ENCODE peak calls at places on chromosomes 3 and 15, in seven cellular contexts. B, X, M, G, O, I and F are unnamed samples.

GRCh38 chr15:63109498-63110290 is 12.0 kb upstream of the LACTB start:
- DNase-seq in B (no peak), X (no peak), M (no peak), G (no peak), O (no peak), I (no peak), F (peak; percentile 75)

GRCh38 chr3:188916934-188917391 is 254.8 kb upstream of the TPRG1 start:
- DNase-seq in B (peak; percentile 65), X (no peak), M (peak; percentile 32), G (no peak), O (no peak), I (no peak), F (no peak)

GRCh38 chr3:111856501-111856900 is 2.6 kb upstream of the PHLDB2 start:
- DNase-seq in B (no peak), X (no peak), M (no peak), G (no peak), O (no peak), I (no peak), F (no peak)

GRCh38 chr15:22823495-22824128 is 14.9 kb upstream of the NIPA2 start:
- DNase-seq in B (no peak), X (no peak), M (no peak), G (no peak), O (no peak), I (no peak), F (no peak)

GRCh38 chr3:59559721-59560514 is 510.1 kb upstream of the CFAP20DC start:
- DNase-seq in B (no peak), X (no peak), M (peak; percentile 86), G (no peak), O (no peak), I (peak; percentile 45), F (peak; percentile 98)

GRCh38 chr3:129950318-129951046 is 24.0 kb upstream of the TRH start:
- DNase-seq in B (peak; percentile 21), X (no peak), M (no peak), G (no peak), O (no peak), I (no peak), F (no peak)

GRCh38 chr15:72751751-72752455 is 31.7 kb downstream of the ADPGK start:
- DNase-seq in B (no peak), X (no peak), M (peak; percentile 35), G (no peak), O (no peak), I (no peak), F (peak; percentile 48)

GRCh38 chr3:68007621-68008226 is 353.3 kb upstream of the SUCLG2 start:
- DNase-seq in B (no peak), X (no peak), M (no peak), G (no peak), O (no peak), I (no peak), F (no peak)

GRCh38 chr3:161401389-161401788 is 30.1 kb upstream of the SPTSSB start:
- DNase-seq in B (no peak), X (no peak), M (peak; percentile 5), G (no peak), O (no peak), I (no peak), F (no peak)

GRCh38 chr3:124372784-124373183 is 357.5 kb upstream of the UMPS start:
- DNase-seq in B (no peak), X (no peak), M (no peak), G (no peak), O (no peak), I (no peak), F (no peak)

GRCh38 chr3:35645189-35645588 is 5.9 kb downstream of the ARPP21 start:
- DNase-seq in B (no peak), X (no peak), M (no peak), G (no peak), O (no peak), I (no peak), F (no peak)

GRCh38 chr3:35651888-35652287 is 12.6 kb downstream of the ARPP21 start:
- DNase-seq in B (no peak), X (no peak), M (peak; percentile 14), G (no peak), O (no peak), I (peak; percentile 21), F (no peak)

GRCh38 chr3:35649405-35649804 is 10.1 kb downstream of the ARPP21 start:
- DNase-seq in B (no peak), X (no peak), M (no peak), G (no peak), O (no peak), I (no peak), F (no peak)

GRCh38 chr3:35651456-35651855 is 12.1 kb downstream of the ARPP21 start:
- DNase-seq in B (no peak), X (no peak), M (peak; percentile 29), G (no peak), O (no peak), I (no peak), F (peak; percentile 46)

DNA sequence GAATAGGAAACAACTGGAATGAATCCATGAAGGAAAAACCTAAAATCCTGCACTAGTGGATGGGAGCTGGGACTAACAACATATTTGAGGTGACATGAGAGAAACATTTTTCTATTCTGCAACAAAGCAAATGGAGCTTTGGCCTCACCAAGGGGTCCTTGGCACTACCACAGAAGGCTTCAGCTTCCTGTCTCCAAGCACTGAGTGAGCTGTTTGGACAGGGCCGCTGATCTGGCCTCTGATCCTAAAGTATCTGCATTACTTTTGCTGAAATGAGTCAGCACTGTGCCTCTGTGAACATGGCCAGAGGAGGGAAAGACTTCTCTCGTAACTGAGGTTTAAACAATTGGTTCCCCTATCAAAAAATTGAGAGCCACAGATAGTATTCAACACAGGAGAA is 9.0 kb downstream of the ARPP21 start:
- DNase-seq in B (no peak), X (no peak), M (peak; percentile 33), G (no peak), O (no peak), I (no peak), F (peak; percentile 59)
- H3K4me3 ChIP-seq in B (no peak overlapping the region), X (no peak overlapping the region), M (no peak overlapping the region), G (no peak overlapping the region), O (no peak overlapping the region), I (no peak overlapping the region), F (no peak overlapping the region)

DNA sequence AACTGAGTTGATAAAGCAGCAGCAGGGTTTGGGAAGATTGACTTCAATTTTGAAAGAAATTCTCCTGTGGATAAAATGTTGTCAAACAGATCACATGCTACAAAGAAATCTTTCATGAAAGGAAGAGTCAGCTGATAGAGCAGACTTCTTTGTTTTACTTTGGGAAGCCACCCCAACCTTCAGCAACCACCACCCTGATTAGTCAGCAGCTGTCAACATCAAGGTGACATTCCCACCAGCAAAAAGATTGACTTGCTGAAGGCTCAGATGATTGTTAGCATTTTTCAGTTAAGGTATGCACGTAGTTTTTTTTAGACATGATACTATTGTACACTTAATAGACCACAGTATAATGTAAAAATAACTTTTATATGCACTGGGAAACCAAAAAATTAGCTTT is 87.6 kb upstream of the ACKR4 start:
- DNase-seq in B (no peak), X (no peak), M (no peak), G (no peak), O (no peak), I (no peak), F (peak; percentile 1)
- TF ChIP-seq CTCF in B (no peak), X (no peak), M (no peak), G (no peak), O (no peak), I (no peak), F (no peak)

GRCh38 chr15:90162956-90163355 is 38.2 kb upstream of the SEMA4B start:
- DNase-seq in B (no peak), X (no peak), M (no peak), G (no peak), O (no peak), I (no peak), F (no peak)

GRCh38 chr15:90160781-90161727 is 40.1 kb upstream of the SEMA4B start:
- DNase-seq in B (no peak), X (no peak), M (no peak), G (no peak), O (no peak), I (no peak), F (no peak)

GRCh38 chr15:90165157-90165556 is 36.0 kb upstream of the SEMA4B start:
- DNase-seq in B (no peak), X (no peak), M (no peak), G (no peak), O (no peak), I (no peak), F (no peak)

GRCh38 chr15:90159213-90159612 is 41.9 kb upstream of the SEMA4B start:
- DNase-seq in B (no peak), X (no peak), M (no peak), G (no peak), O (no peak), I (no peak), F (no peak)

DNA sequence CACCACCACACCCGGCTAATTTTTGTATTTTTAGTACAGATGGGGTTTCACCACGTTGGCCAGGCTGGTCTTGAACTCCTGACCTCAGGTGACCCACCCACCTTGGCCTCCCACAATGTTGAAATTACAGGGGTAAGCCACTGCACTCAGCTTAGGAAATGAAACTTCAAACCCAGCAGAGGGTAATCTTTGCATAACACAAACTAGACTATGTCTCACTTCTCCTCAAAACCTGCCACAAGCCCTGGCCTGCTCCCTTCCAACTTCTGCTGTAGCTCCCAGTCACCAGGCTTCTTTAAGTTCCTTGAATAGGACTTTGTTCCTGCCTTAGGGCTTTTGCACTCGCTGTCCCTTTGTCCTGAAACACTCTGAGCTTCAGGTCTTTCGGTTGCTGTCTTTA is 39.2 kb upstream of the SEMA4B start:
- DNase-seq in B (peak; percentile 89), X (no peak), M (no peak), G (no peak), O (no peak), I (no peak), F (no peak)
- H3K4me3 ChIP-seq in B (no peak overlapping the region), X (no peak overlapping the region), M (no peak overlapping the region), G (no peak overlapping the region), O (no peak overlapping the region), I (no peak overlapping the region), F (no peak overlapping the region)

DNA sequence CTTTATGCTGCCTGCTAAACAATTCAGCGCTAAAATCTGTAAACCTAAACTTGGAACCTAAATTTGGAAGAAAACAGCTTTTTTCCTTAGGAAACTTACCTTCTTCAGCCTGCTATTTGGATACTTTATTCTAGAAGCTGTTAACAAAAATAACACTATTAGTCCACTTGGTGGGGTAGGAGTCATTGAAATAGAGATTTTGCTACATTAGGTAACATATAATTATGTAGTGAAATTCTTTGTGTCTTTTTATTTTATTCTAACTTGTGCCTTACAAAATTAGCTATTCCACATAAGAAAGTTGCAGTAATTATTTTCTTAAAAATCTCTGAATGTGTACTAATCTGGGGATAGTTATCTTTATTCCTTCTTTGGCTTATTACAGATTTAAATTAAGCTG is 360.4 kb upstream of the ROBO2 start:
- DNase-seq in B (no peak), X (no peak), M (no peak), G (no peak), O (no peak), I (no peak), F (peak; percentile 28)
- TF ChIP-seq CTCF in B (no peak), X (no peak), M (no peak), G (no peak), O (no peak), I (no peak), F (peak; percentile 17)

GRCh38 chr15:74384566-74385441 is 17.4 kb upstream of the CYP11A1 start:
- DNase-seq in B (peak; percentile 94), X (peak; percentile 66), M (no peak), G (no peak), O (no peak), I (no peak), F (no peak)
- H3K4me3 ChIP-seq in B (peak overlapping the region; percentile 29), X (no peak overlapping the region), M (no peak overlapping the region), G (no peak overlapping the region), O (no peak overlapping the region), I (no peak overlapping the region), F (no peak overlapping the region)